ENCODE peak calls at places on chromosomes 5 and 9, in five cellular contexts. T is PC-9, H is lower lobe of right lung, S is endodermal cell, N is esophagus squamous epithelium. X is an unnamed sample. For H3K36me3, the result is how much of the 10 kb centered on the place peaks cover.

GRCh38 chr9:20618361-20618799 is 3.9 kb downstream of the MLLT3 start:
- DNase-seq in T (peak), H (no peak), S (no peak), N (no peak), X (peak)

GRCh38 chr9:122119721-122120120 is 26.6 kb upstream of the TTLL11 start:
- DNase-seq in T (no peak), H (no peak), S (no peak), N (no peak), X (no peak)

GRCh38 chr9:94625835-94626234 is 13.5 kb downstream of the FBP1 start:
- DNase-seq in T (no peak), H (no peak), S (no peak), N (no peak), X (no peak)

GRCh38 chr5:68260455-68260854 is 44.9 kb downstream of the PIK3R1 start:
- DNase-seq in T (no peak), H (no peak), S (no peak), N (no peak), X (no peak)

GRCh38 chr5:32004404-32004803 is 169.7 kb downstream of the GOLPH3 start:
- DNase-seq in T (no peak), H (no peak), S (no peak), N (no peak), X (no peak)

GRCh38 chr5:117494208-117494607 is 919.6 kb upstream of the SEMA6A start:
- DNase-seq in T (no peak), H (no peak), S (no peak), N (no peak), X (no peak)

GRCh38 chr5:75885849-75886596 is 168.8 kb upstream of the POC5 start:
- DNase-seq in T (no peak), H (no peak), S (peak), N (no peak), X (no peak)

GRCh38 chr9:5799314-5799713 is 33.6 kb downstream of the ERMP1 start:
- DNase-seq in T (peak), H (no peak), S (no peak), N (no peak), X (peak)

GRCh38 chr5:407801-408268 is 35.1 kb upstream of the EXOC3 start:
- DNase-seq in T (no peak), H (no peak), S (no peak), N (no peak), X (peak)

GRCh38 chr5:145463634-145464033 is 371.5 kb downstream of the PRELID2 start:
- DNase-seq in T (no peak), H (no peak), S (no peak), N (no peak), X (no peak)

GRCh38 chr5:145464194-145464593 is 370.9 kb downstream of the PRELID2 start:
- DNase-seq in T (no peak), H (no peak), S (no peak), N (no peak), X (no peak)

GRCh38 chr5:145462525-145462924 is 372.6 kb downstream of the PRELID2 start:
- DNase-seq in T (no peak), H (no peak), S (no peak), N (no peak), X (no peak)

GRCh38 chr5:145466533-145466932 is 368.6 kb downstream of the PRELID2 start:
- DNase-seq in T (no peak), H (no peak), S (no peak), N (no peak), X (no peak)

GRCh38 chr5:145465487-145466263 is 369.5 kb downstream of the PRELID2 start:
- DNase-seq in T (no peak), H (no peak), S (no peak), N (no peak), X (no peak)
- H3K27ac ChIP-seq in T (no peak), H (no peak), S (no peak), N (no peak), X (no peak)

GRCh38 chr9:7637073-7637472 is 162.5 kb downstream of the DMAC1 start:
- DNase-seq in T (no peak), H (no peak), S (no peak), N (no peak), X (no peak)
- H3K4me3 ChIP-seq in T (no peak), H (no peak), S (no peak), N (no peak), X (no peak)

DNA sequence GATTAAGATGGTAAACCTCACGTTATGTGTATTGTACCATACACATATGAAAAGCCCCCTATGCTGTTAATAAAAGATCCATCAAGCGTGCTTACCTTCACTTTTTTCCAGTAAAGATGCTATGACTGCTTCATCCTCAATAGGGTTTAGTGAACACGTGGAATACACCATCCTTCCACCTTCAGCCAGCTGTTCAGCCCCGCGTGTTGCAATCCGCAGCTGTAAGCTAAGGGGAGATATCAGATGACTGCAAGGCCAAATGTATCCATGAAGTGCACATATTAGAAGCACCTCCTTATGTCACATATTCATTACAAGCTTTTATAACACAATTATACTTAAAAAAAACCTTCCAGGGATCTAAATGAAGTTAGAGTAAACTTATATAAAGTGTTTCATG is 16.2 kb downstream of the NSUN2 start:
- DNase-seq in T (no peak), H (no peak), S (no peak), N (no peak), X (no peak)
- H3K36me3 ChIP-seq in T (half or more), H (half or more), S (half or more), N (under half), X (under half)

GRCh38 chr9:36551868-36552267 is 20.8 kb upstream of the MELK start:
- DNase-seq in T (no peak), H (no peak), S (no peak), N (no peak), X (no peak)

GRCh38 chr9:36548454-36548853 is 24.2 kb upstream of the MELK start:
- DNase-seq in T (peak), H (no peak), S (no peak), N (no peak), X (no peak)

GRCh38 chr9:36550135-36550534 is 22.6 kb upstream of the MELK start:
- DNase-seq in T (no peak), H (no peak), S (no peak), N (no peak), X (no peak)

GRCh38 chr9:36551129-36551528 is 21.6 kb upstream of the MELK start:
- DNase-seq in T (peak), H (no peak), S (no peak), N (no peak), X (no peak)
- H3K27ac ChIP-seq in T (no peak), H (no peak), S (no peak), N (no peak), X (no peak)

GRCh38 chr5:65103674-65104035 is 334.9 kb downstream of the CWC27 start:
- DNase-seq in T (no peak), H (no peak), S (no peak), N (no peak), X (no peak)
- H3K4me3 ChIP-seq in T (peak), H (peak), S (no peak), N (peak), X (no peak)

DNA sequence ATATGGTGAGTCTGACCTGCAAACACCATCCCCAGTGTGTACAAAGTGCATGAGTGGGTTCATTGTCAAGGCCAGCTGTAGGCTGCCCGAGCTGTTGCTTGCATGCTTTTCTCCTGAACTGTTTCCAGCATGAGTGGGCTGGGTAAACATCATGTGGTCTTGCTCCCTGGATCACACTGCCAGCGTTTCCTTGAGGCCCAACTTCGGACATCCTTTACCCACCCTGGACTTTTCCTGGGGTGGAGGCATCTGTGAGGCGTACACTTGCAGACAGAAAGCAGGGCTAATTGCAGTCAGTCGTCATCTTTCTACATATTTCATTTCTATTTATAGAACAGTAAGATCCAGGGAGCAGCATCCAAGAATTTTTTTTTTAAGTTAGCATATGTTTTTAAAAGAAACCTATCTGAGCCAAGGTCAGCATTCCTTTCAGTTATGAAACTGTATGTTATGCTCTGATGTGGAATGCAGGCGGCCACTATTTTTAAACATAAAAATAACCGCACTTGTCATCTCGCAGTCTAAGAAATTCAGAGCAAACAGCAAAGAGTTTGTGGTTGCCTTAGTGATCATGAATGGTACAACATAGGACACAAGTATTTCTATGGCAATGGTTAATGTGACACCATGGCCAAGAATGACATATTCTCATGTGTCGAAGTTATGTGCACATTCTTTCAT is 106.5 kb upstream of the DMRT1 start:
- DNase-seq in T (no peak), H (no peak), S (no peak), N (no peak), X (peak)
- H3K36me3 ChIP-seq in T (under half), H (under half), S (under half), N (under half), X (half or more)

GRCh38 chr9:136110082-136111061 is 8.3 kb downstream of the TMEM250 start:
- DNase-seq in T (peak), H (no peak), S (peak), N (no peak), X (no peak)

GRCh38 chr9:136112541-136112940 is 6.1 kb downstream of the TMEM250 start:
- DNase-seq in T (no peak), H (no peak), S (no peak), N (no peak), X (peak)

GRCh38 chr9:136111910-136112309 is 6.8 kb downstream of the TMEM250 start:
- DNase-seq in T (no peak), H (no peak), S (no peak), N (no peak), X (no peak)

GRCh38 chr9:136109351-136110081 is 9.2 kb downstream of the TMEM250 start:
- DNase-seq in T (peak), H (peak), S (peak), N (peak), X (peak)

GRCh38 chr9:136111190-136111589 is 7.5 kb downstream of the TMEM250 start:
- DNase-seq in T (peak), H (no peak), S (no peak), N (no peak), X (no peak)
- H3K27ac ChIP-seq in T (no peak), H (no peak), S (no peak), N (peak), X (no peak)

GRCh38 chr5:157648275-157648990 is 3.8 kb downstream of the SOX30 start:
- DNase-seq in T (no peak), H (no peak), S (no peak), N (no peak), X (no peak)

GRCh38 chr5:157651011-157651611 is 1.1 kb downstream of the SOX30 start:
- DNase-seq in T (no peak), H (no peak), S (no peak), N (no peak), X (no peak)

GRCh38 chr5:157649091-157649490 is 3.1 kb downstream of the SOX30 start:
- DNase-seq in T (no peak), H (no peak), S (no peak), N (no peak), X (no peak)

GRCh38 chr5:157651623-157652376 is 438 bp downstream of the SOX30 start:
- DNase-seq in T (no peak), H (peak), S (peak), N (peak), X (peak)

DNA sequence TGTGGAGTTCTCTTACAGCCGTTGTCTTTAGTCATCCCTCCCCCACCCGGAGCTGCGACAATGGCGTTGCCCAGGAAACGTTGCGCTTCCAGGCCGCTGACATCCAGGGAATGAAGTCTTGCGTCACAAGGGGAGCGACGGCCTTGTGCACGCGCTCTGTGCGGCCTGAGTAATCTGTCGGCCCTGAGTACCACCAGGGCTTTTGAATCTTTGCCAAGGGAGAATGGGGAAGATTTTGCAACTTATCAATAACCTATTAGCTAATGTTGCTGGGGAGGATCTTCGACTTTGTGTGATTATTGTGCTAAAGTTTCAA is at the start of gene SOX30:
- DNase-seq in T (no peak), H (no peak), S (no peak), N (no peak), X (no peak)
- H3K4me3 ChIP-seq in T (no peak), H (peak), S (no peak), N (peak), X (peak)

X was measured in mammary epithelial cell.